ENCODE peak calls at places on chromosome 10, in six cellular contexts. C is posterior cingulate gyrus; E is psoas muscle; G is iris pigment epithelial cell; T is globus pallidus; D is CD4-positive, alpha-beta T cell. X is an unnamed sample.

GRCh38 chr10:100828744-100829102 is 83.3 kb downstream of the PAX2 start:
- DNase-seq in G (no peak), E (no peak), C (no peak), T (no peak), D (no peak), X (no peak)

GRCh38 chr10:77949167-77949566 is 22.6 kb upstream of the DLG5 start:
- DNase-seq in G (peak), E (peak), D (no peak), T (no peak), C (no peak), X (no peak)

GRCh38 chr10:116472874-116473273 is 45.2 kb downstream of the PNLIPRP3 start:
- DNase-seq in E (no peak), D (no peak), T (no peak), G (peak), C (no peak), X (no peak)

GRCh38 chr10:17512341-17513001 is 58.1 kb upstream of the ST8SIA6 start:
- DNase-seq in E (no peak), G (peak), C (no peak), D (no peak), T (no peak), X (peak)

GRCh38 chr10:45509491-45509890 is 135.5 kb downstream of the ALOX5 start:
- DNase-seq in D (no peak), T (no peak), E (no peak), C (no peak), G (no peak), X (no peak)

GRCh38 chr10:14208231-14208630 is 122.5 kb downstream of the FRMD4A start:
- DNase-seq in T (no peak), E (no peak), C (no peak), D (no peak), G (no peak), X (no peak)

GRCh38 chr10:101214446-101215396 is 14.5 kb downstream of the LBX1 start:
- DNase-seq in G (peak), C (peak), T (no peak), E (peak), D (peak), X (peak)

GRCh38 chr10:28686835-28687682 is 9.7 kb downstream of the BAMBI start:
- DNase-seq in G (no peak), T (no peak), C (no peak), D (no peak), E (no peak), X (no peak)

GRCh38 chr10:86673827-86674581 is 5.7 kb downstream of the LDB3 start:
- DNase-seq in G (no peak), E (peak), D (no peak), T (peak), C (peak), X (no peak)

GRCh38 chr10:131777921-131778320 is 122.9 kb upstream of the PPP2R2D start:
- DNase-seq in G (no peak), D (no peak), E (no peak), T (no peak), C (no peak), X (no peak)

X was measured in ovary.